ENCODE peak calls at places on chromosomes 5 and 9, in ten cellular contexts. J, W, V, L, K, A, P, E, I and N are unnamed samples.

GRCh38 chr5:14250094-14250777 is 107.1 kb downstream of the TRIO start:
- DNase-seq in P (peak; percentile 45), I (no peak), V (no peak), A (peak; percentile 49), E (no peak), K (no peak), W (no peak), L (no peak), J (peak; percentile 42), N (no peak)

GRCh38 chr5:142360607-142361120 is 35.8 kb upstream of the SPRY4 start:
- DNase-seq in I (no peak), K (no peak), V (no peak), L (no peak), E (peak; percentile 41), W (no peak), P (no peak), A (no peak), J (no peak), N (no peak)

GRCh38 chr5:132363431-132364112 is 5.9 kb upstream of the SLC22A5 start:
- DNase-seq in V (no peak), W (no peak), A (no peak), K (peak; percentile 53), J (no peak), P (peak; percentile 70), E (peak; percentile 23), L (no peak), I (peak; percentile 88), N (no peak)

GRCh38 chr5:51345106-51345505 is 38.1 kb upstream of the ISL1 start:
- DNase-seq in L (no peak), K (no peak), W (no peak), A (no peak), J (no peak), V (no peak), I (no peak), E (no peak), P (no peak), N (no peak)

GRCh38 chr9:1057910-1058309 is 7.8 kb downstream of the DMRT2 start:
- DNase-seq in K (no peak), E (no peak), P (no peak), A (no peak), I (no peak), J (no peak), W (no peak), V (no peak), L (no peak), N (no peak)

GRCh38 chr9:101388507-101388993 is 3.7 kb upstream of the BAAT start:
- DNase-seq in J (no peak), L (no peak), I (no peak), E (no peak), P (no peak), A (no peak), K (peak; percentile 48), W (no peak), V (no peak), N (no peak)

GRCh38 chr5:95734916-95735315 is 3.8 kb downstream of the RHOBTB3 start:
- DNase-seq in K (no peak), I (no peak), V (no peak), A (no peak), W (no peak), P (no peak), L (no peak), E (no peak), J (no peak), N (no peak)

GRCh38 chr9:96253059-96253696 is 48.8 kb downstream of the HSD17B3 start:
- DNase-seq in A (no peak), E (peak; percentile 20), J (no peak), L (no peak), P (no peak), I (no peak), K (peak; percentile 80), V (no peak), W (no peak), N (no peak)

GRCh38 chr9:27572918-27573698 is at the start of gene C9orf72:
- DNase-seq in P (peak; percentile 92), L (peak; percentile 85), A (peak; percentile 52), V (no peak), J (no peak), K (peak; percentile 94), I (peak; percentile 74), W (peak; percentile 70), E (peak; percentile 92), N (peak; percentile 33)